ENCODE peak calls at places on chromosome 11, in six cellular contexts. C is glutamatergic neuron, N is fibroblast of pulmonary artery, D is tibial artery, Z is right atrium auricular region, T is prostate gland. L is an unnamed sample.

GRCh38 chr11:32489464-32489863 is 54.1 kb upstream of the WT1 start:
- DNase-seq in Z (no peak), C (no peak), T (no peak), D (no peak), N (no peak), L (no peak)

GRCh38 chr11:129061466-129062194 is 119.0 kb upstream of the TP53AIP1 start:
- DNase-seq in C (no peak), N (peak; percentile 64), D (no peak), T (no peak), Z (no peak), L (no peak)

GRCh38 chr11:87428266-87428665 is 390.5 kb downstream of the TMEM135 start:
- DNase-seq in C (no peak), D (no peak), N (no peak), T (no peak), Z (no peak), L (no peak)

GRCh38 chr11:15886866-15887265 is 469.5 kb downstream of the SOX6 start:
- DNase-seq in D (no peak), C (no peak), N (no peak), T (no peak), Z (no peak), L (no peak)

GRCh38 chr11:95108671-95109551 is 19.3 kb downstream of the ENDOD1 start:
- DNase-seq in T (no peak), N (peak; percentile 56), Z (no peak), C (no peak), D (no peak), L (no peak)

GRCh38 chr11:31089117-31089516 is 280.4 kb downstream of the DCDC1 start:
- DNase-seq in Z (no peak), C (no peak), D (no peak), T (no peak), N (no peak), L (no peak)

GRCh38 chr11:124745835-124746620 is 6.0 kb downstream of the VSIG2 start:
- DNase-seq in Z (no peak), D (no peak), C (peak; percentile 40), N (no peak), T (no peak), L (peak; percentile 67)

GRCh38 chr11:108664730-108665525 is at the start of gene DDX10:
- DNase-seq in D (peak; percentile 99), Z (peak; percentile 99), N (peak; percentile 99), T (peak; percentile 97), C (peak; percentile 97), L (peak; percentile 99)

GRCh38 chr11:78419327-78419726 is 1.7 kb upstream of the GAB2 start:
- DNase-seq in Z (peak; percentile 94), C (no peak), D (peak; percentile 90), N (peak; percentile 99), T (no peak), L (no peak)

GRCh38 chr11:26377619-26378018 is 45.7 kb downstream of the ANO3 start:
- DNase-seq in Z (no peak), C (no peak), D (no peak), N (no peak), T (no peak), L (no peak)

GRCh38 chr11:4105916-4106315 is 11.3 kb downstream of the RRM1 start:
- DNase-seq in D (no peak), T (no peak), N (no peak), C (no peak), Z (no peak), L (no peak)

GRCh38 chr11:20000393-20001134 is 159.7 kb downstream of the DBX1 start:
- DNase-seq in C (peak; percentile 52), Z (no peak), N (no peak), D (no peak), T (no peak), L (no peak)

GRCh38 chr11:61697093-61697492 is 16.9 kb downstream of the DAGLA start:
- DNase-seq in N (no peak), D (no peak), T (peak; percentile 32), Z (no peak), C (no peak), L (no peak)

GRCh38 chr11:79375818-79376550 is 64.8 kb downstream of the TENM4 start:
- DNase-seq in N (no peak), T (no peak), Z (no peak), D (no peak), C (no peak), L (no peak)

GRCh38 chr11:118752654-118753053 is 38.3 kb downstream of the DDX6 start:
- DNase-seq in C (no peak), Z (no peak), N (no peak), T (no peak), D (no peak), L (no peak)

GRCh38 chr11:71977743-71978418 is 20.8 kb upstream of the IL18BP start:
- DNase-seq in N (peak; percentile 71), Z (no peak), D (no peak), T (peak; percentile 52), C (no peak), L (peak; percentile 72)

GRCh38 chr11:84106560-84106959 is 820.4 kb upstream of the CCDC90B start:
- DNase-seq in N (no peak), D (no peak), Z (no peak), T (no peak), C (no peak), L (no peak)

GRCh38 chr11:3225826-3226750 is 6.1 kb downstream of the MRGPRE start:
- DNase-seq in C (no peak), T (no peak), D (no peak), N (no peak), Z (peak; percentile 56), L (no peak)

GRCh38 chr11:11567862-11568650 is 53.7 kb downstream of the GALNT18 start:
- DNase-seq in Z (no peak), D (no peak), C (no peak), T (peak; percentile 36), N (no peak), L (peak; percentile 35)

GRCh38 chr11:11978792-11979486 is 29.5 kb downstream of the DKK3 start:
- DNase-seq in D (peak; percentile 88), T (no peak), N (peak; percentile 95), C (peak; percentile 86), Z (peak; percentile 90), L (no peak)

GRCh38 chr11:34719303-34719848 is 98.5 kb downstream of the EHF start:
- DNase-seq in Z (no peak), C (no peak), T (no peak), D (no peak), N (no peak), L (no peak)

GRCh38 chr11:83972536-83972935 is 686.4 kb upstream of the CCDC90B start:
- DNase-seq in D (no peak), C (no peak), N (no peak), T (no peak), Z (no peak), L (no peak)

GRCh38 chr11:70603756-70604211 is 205.5 kb downstream of the CTTN start:
- DNase-seq in T (peak; percentile 68), Z (no peak), D (no peak), N (no peak), C (no peak), L (no peak)

GRCh38 chr11:43984039-43984438 is 41.6 kb downstream of the C11orf96 start:
- DNase-seq in C (no peak), N (no peak), Z (no peak), T (no peak), D (no peak), L (no peak)

GRCh38 chr11:111069076-111069475 is 176.4 kb upstream of the POU2AF2 start:
- DNase-seq in Z (no peak), T (no peak), N (peak; percentile 68), C (no peak), D (no peak), L (no peak)
- TF ChIP-seq CTCF in Z (no peak), T (no peak), N (peak; percentile 53), C (no peak), D (no peak), L (no peak)

GRCh38 chr11:46671958-46672315 is 28.5 kb downstream of the ARHGAP1 start:
- DNase-seq in D (no peak), N (no peak), C (no peak), T (no peak), Z (no peak), L (no peak)

GRCh38 chr11:46672381-46672839 is 28.0 kb downstream of the ARHGAP1 start:
- DNase-seq in T (no peak), D (peak; percentile 59), Z (no peak), C (no peak), N (no peak), L (no peak)

GRCh38 chr11:46666982-46667590 is 33.3 kb downstream of the ARHGAP1 start:
- DNase-seq in N (peak; percentile 33), T (no peak), Z (no peak), C (no peak), D (peak; percentile 65), L (no peak)

GRCh38 chr11:46668480-46669085 is 31.8 kb downstream of the ARHGAP1 start:
- DNase-seq in D (peak; percentile 33), N (no peak), T (no peak), C (no peak), Z (no peak), L (no peak)

GRCh38 chr11:46669606-46670243 is 30.7 kb downstream of the ARHGAP1 start:
- DNase-seq in Z (no peak), N (no peak), C (no peak), D (peak; percentile 32), T (no peak), L (peak; percentile 19)
- TF ChIP-seq CTCF in Z (peak; percentile 47), N (peak; percentile 13), C (peak; percentile 10), D (peak; percentile 7), T (peak; percentile 32), L (peak; percentile 41)

GRCh38 chr11:45802531-45803317 is 2.2 kb upstream of the SLC35C1 start:
- DNase-seq in Z (peak; percentile 52), N (no peak), T (no peak), C (no peak), D (peak; percentile 43), L (no peak)

GRCh38 chr11:45803981-45804805 is 756 bp upstream of the SLC35C1 start:
- DNase-seq in N (peak; percentile 38), D (peak; percentile 90), Z (peak; percentile 87), T (peak; percentile 79), C (peak; percentile 63), L (peak; percentile 72)

GRCh38 chr11:45806072-45806933 is 1.4 kb downstream of the SLC35C1 start:
- DNase-seq in T (no peak), N (no peak), Z (no peak), D (peak; percentile 61), C (no peak), L (no peak)

GRCh38 chr11:45805305-45806071 is 539 bp downstream of the SLC35C1 start:
- DNase-seq in Z (no peak), D (peak; percentile 78), N (peak; percentile 59), T (no peak), C (peak; percentile 43), L (no peak)

GRCh38 chr11:45804806-45805304 is at the start of gene SLC35C1:
- DNase-seq in Z (peak; percentile 97), C (peak; percentile 99), D (peak; percentile 98), T (peak; percentile 97), N (peak; percentile 92), L (peak; percentile 98)
- TF ChIP-seq CTCF in Z (peak; percentile 46), C (peak; percentile 47), D (no peak), T (peak; percentile 49), N (no peak), L (no peak)

GRCh38 chr11:54558407-54558806 is 45.4 kb downstream of the OR4C46 start:
- DNase-seq in D (no peak), Z (no peak), T (no peak), C (no peak), N (no peak), L (no peak)

DNA sequence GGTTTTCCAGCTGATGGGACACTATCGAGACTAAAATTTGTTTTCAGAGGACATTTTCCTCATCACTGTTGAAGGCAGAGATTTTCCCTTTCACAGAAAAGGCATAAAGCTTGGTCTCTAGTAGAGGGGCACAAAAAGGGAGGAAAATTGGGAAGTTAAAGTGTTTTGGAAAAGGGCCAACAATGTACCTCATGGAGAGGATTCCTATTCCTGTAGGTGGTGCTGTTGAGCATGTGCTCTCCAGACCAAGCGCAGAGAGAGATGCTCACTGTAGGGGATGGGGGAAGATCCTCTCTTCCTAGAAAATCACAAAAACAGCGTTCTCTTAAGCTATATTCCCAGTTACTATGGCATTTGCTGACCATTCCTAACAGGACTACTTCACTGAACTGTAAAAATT is 44.9 kb downstream of the OR4C46 start:
- DNase-seq in T (no peak), Z (no peak), N (no peak), D (no peak), C (no peak), L (no peak)
- TF ChIP-seq CTCF in T (no peak), Z (no peak), N (no peak), D (no peak), C (no peak), L (no peak)

L was measured in activated CD8-positive, alpha-beta T cell treated with anti-CD3 and anti-CD28 coated beads for 36 hours.